ENCODE peak calls at places on chromosomes 3 and 15, in four cellular contexts. One of them, this sample, is unnamed.

GRCh38 chr3:38605981-38606380 is 43.5 kb downstream of the SCN5A start:
- DNase-seq in A172: no peak
- DNase-seq in HS-5: no peak
- DNase-seq in upper lobe of right lung: peak
- DNase-seq in this sample: no peak

GRCh38 chr3:60674870-60675269 is 576.4 kb downstream of the FHIT start:
- DNase-seq in A172: no peak
- DNase-seq in HS-5: no peak
- DNase-seq in upper lobe of right lung: no peak
- DNase-seq in this sample: no peak

GRCh38 chr3:71264840-71265239 is 318.7 kb downstream of the FOXP1 start:
- DNase-seq in upper lobe of right lung: no peak
- DNase-seq in HS-5: no peak
- DNase-seq in A172: no peak
- DNase-seq in this sample: no peak

GRCh38 chr15:81786776-81787175 is 259.0 kb downstream of the MEX3B start:
- DNase-seq in upper lobe of right lung: no peak
- DNase-seq in HS-5: no peak
- DNase-seq in A172: no peak
- DNase-seq in this sample: no peak

GRCh38 chr3:20873235-20873634 is 687.2 kb upstream of the SGO1 start:
- DNase-seq in A172: no peak
- DNase-seq in upper lobe of right lung: no peak
- DNase-seq in HS-5: no peak
- DNase-seq in this sample: no peak

GRCh38 chr3:157201648-157202278 is 41.8 kb upstream of the CCNL1 start:
- DNase-seq in HS-5: peak
- DNase-seq in A172: peak
- DNase-seq in upper lobe of right lung: no peak
- DNase-seq in this sample: peak

GRCh38 chr3:143763568-143764162 is 84.6 kb downstream of the SLC9A9 start:
- DNase-seq in HS-5: no peak
- DNase-seq in A172: no peak
- DNase-seq in upper lobe of right lung: no peak
- DNase-seq in this sample: peak

GRCh38 chr3:13236774-13237173 is 163.5 kb upstream of the IQSEC1 start:
- DNase-seq in A172: no peak
- DNase-seq in HS-5: no peak
- DNase-seq in upper lobe of right lung: no peak
- DNase-seq in this sample: no peak

GRCh38 chr3:30408105-30408557 is 198.3 kb upstream of the TGFBR2 start:
- DNase-seq in HS-5: no peak
- DNase-seq in upper lobe of right lung: no peak
- DNase-seq in A172: peak
- DNase-seq in this sample: no peak

GRCh38 chr3:90091557-90091956 is 984.1 kb downstream of the EPHA3 start:
- DNase-seq in A172: no peak
- DNase-seq in upper lobe of right lung: no peak
- DNase-seq in HS-5: peak
- DNase-seq in this sample: peak

GRCh38 chr3:11300970-11301369 is 28.8 kb downstream of the ATG7 start:
- DNase-seq in upper lobe of right lung: no peak
- DNase-seq in A172: no peak
- DNase-seq in HS-5: no peak
- DNase-seq in this sample: peak

GRCh38 chr3:33717616-33717865 is 513 bp downstream of the CLASP2 start:
- DNase-seq in upper lobe of right lung: no peak
- DNase-seq in A172: peak
- DNase-seq in HS-5: peak
- DNase-seq in this sample: peak

GRCh38 chr3:10286596-10287295 is 6.0 kb downstream of the GHRL start:
- DNase-seq in HS-5: peak
- DNase-seq in A172: peak
- DNase-seq in upper lobe of right lung: no peak
- DNase-seq in this sample: peak

GRCh38 chr3:81723732-81724313 is 37.6 kb downstream of the GBE1 start:
- DNase-seq in A172: peak
- DNase-seq in HS-5: no peak
- DNase-seq in upper lobe of right lung: no peak
- DNase-seq in this sample: peak

GRCh38 chr3:128763967-128764366 is 38.0 kb downstream of the RAB7A start:
- DNase-seq in upper lobe of right lung: no peak
- DNase-seq in HS-5: no peak
- DNase-seq in A172: no peak
- DNase-seq in this sample: no peak

GRCh38 chr3:17643691-17644090 is 98.7 kb downstream of the TBC1D5 start:
- DNase-seq in upper lobe of right lung: no peak
- DNase-seq in HS-5: no peak
- DNase-seq in A172: no peak
- DNase-seq in this sample: no peak

This sample was measured in lung microvascular endothelial cell.